ENCODE peak calls at places on chromosome 14, in four cellular contexts. Y is activated CD4-positive, alpha-beta memory T cell treated with anti-CD3 and anti-CD28 coated beads for 36 hours; G is stimulated activated CD4-positive, alpha-beta T cell treated with anti-CD3 and anti-CD28 coated beads, Interleukin-4, amount 100 ng/mL, for 1 hour; P is tibial artery. R is an unnamed sample.

GRCh38 chr14:104598461-104599273 is 5.9 kb downstream of the TMEM179 start:
- DNase-seq in Y (no peak), G (no peak), P (peak; percentile 55), R (no peak)

GRCh38 chr14:69001375-69001774 is 22.3 kb upstream of the ACTN1 start:
- DNase-seq in Y (no peak), G (no peak), P (no peak), R (no peak)

GRCh38 chr14:49950275-49951250 is 57.7 kb downstream of the ARF6 start:
- DNase-seq in Y (peak; percentile 28), G (no peak), P (no peak), R (peak; percentile 10)

GRCh38 chr14:101476931-101477553 is 84.3 kb upstream of the DIO3 start:
- DNase-seq in Y (peak; percentile 2), G (no peak), P (peak; percentile 60), R (no peak)

GRCh38 chr14:41604793-41605534 is 1.7 kb upstream of the LRFN5 start:
- DNase-seq in Y (no peak), G (no peak), P (no peak), R (peak; percentile 4)

GRCh38 chr14:101017209-101017608 is 113.7 kb upstream of the RTL1 start:
- DNase-seq in Y (no peak), G (no peak), P (peak; percentile 19), R (peak; percentile 76)

GRCh38 chr14:53367631-53368030 is 214.5 kb upstream of the DDHD1 start:
- DNase-seq in Y (no peak), G (no peak), P (no peak), R (peak; percentile 59)

GRCh38 chr14:61345144-61345482 is 23.7 kb downstream of the PRKCH start:
- DNase-seq in Y (no peak), G (no peak), P (no peak), R (no peak)

GRCh38 chr14:98198385-98198784 is 1073.6 kb downstream of the BCL11B start:
- DNase-seq in Y (peak; percentile 72), G (no peak), P (no peak), R (no peak)

GRCh38 chr14:102594514-102595175 is 2.2 kb downstream of the RCOR1 start:
- DNase-seq in Y (peak; percentile 81), G (peak; percentile 59), P (no peak), R (peak; percentile 73)

GRCh38 chr14:22502007-22502406 is 87.0 kb downstream of the DAD1 start:
- DNase-seq in Y (no peak), G (no peak), P (no peak), R (no peak)

GRCh38 chr14:55277972-55278740 is 6.9 kb downstream of the FBXO34 start:
- DNase-seq in Y (peak; percentile 56), G (peak; percentile 7), P (no peak), R (no peak)

GRCh38 chr14:102280376-102280962 is 24.5 kb downstream of the MOK start:
- DNase-seq in Y (no peak), G (no peak), P (no peak), R (peak; percentile 100)

GRCh38 chr14:60575008-60575407 is 66.1 kb downstream of the SIX6 start:
- DNase-seq in Y (no peak), G (no peak), P (no peak), R (no peak)

GRCh38 chr14:25406818-25407217 is 356.9 kb upstream of the STXBP6 start:
- DNase-seq in Y (no peak), G (no peak), P (no peak), R (peak; percentile 4)

GRCh38 chr14:72883963-72884362 is 9.9 kb downstream of the DPF3 start:
- DNase-seq in Y (peak; percentile 49), G (no peak), P (no peak), R (no peak)

GRCh38 chr14:87667661-87668060 is 325.3 kb downstream of the GALC start:
- DNase-seq in Y (no peak), G (no peak), P (no peak), R (no peak)

GRCh38 chr14:61222388-61222787 is 58.8 kb downstream of the TMEM30B start:
- DNase-seq in Y (no peak), G (no peak), P (no peak), R (no peak)

GRCh38 chr14:90851327-90852036 is 35.3 kb upstream of the TTC7B start:
- DNase-seq in Y (no peak), G (no peak), P (no peak), R (no peak)

GRCh38 chr14:59278111-59278510 is 89.6 kb downstream of the DAAM1 start:
- DNase-seq in Y (no peak), G (no peak), P (no peak), R (peak; percentile 92)

GRCh38 chr14:104881369-104881979 is 16.4 kb downstream of the CEP170B start:
- DNase-seq in Y (no peak), G (no peak), P (no peak), R (no peak)

GRCh38 chr14:24335461-24336146 is 733 bp upstream of the ADCY4 start:
- DNase-seq in Y (no peak), G (no peak), P (no peak), R (peak; percentile 54)

GRCh38 chr14:79464468-79464867 is 746.8 kb downstream of the DIO2 start:
- DNase-seq in Y (no peak), G (no peak), P (no peak), R (peak; percentile 27)

GRCh38 chr14:36816481-36816880 is 154.8 kb downstream of the PAX9 start:
- DNase-seq in Y (no peak), G (no peak), P (no peak), R (no peak)

GRCh38 chr14:92780444-92780843 is 13.7 kb upstream of the GOLGA5 start:
- DNase-seq in Y (no peak), G (no peak), P (no peak), R (peak; percentile 77)

GRCh38 chr14:49767473-49768300 is at the start of gene KLHDC2:
- DNase-seq in Y (peak; percentile 94), G (peak; percentile 89), P (peak; percentile 94), R (peak; percentile 90)

GRCh38 chr14:59190372-59190771 is 1.9 kb downstream of the DAAM1 start:
- DNase-seq in Y (no peak), G (no peak), P (no peak), R (peak; percentile 13)

GRCh38 chr14:89440997-89441909 is 24.2 kb upstream of the FOXN3 start:
- DNase-seq in Y (no peak), G (no peak), P (peak; percentile 23), R (no peak)

GRCh38 chr14:49512571-49512970 is 73.6 kb downstream of the RPS29 start:
- DNase-seq in Y (no peak), G (no peak), P (no peak), R (no peak)

GRCh38 chr14:36505193-36505815 is 14.7 kb downstream of the NKX2-1 start:
- DNase-seq in Y (peak; percentile 36), G (no peak), P (no peak), R (no peak)

GRCh38 chr14:99262977-99263448 is 9.0 kb downstream of the BCL11B start:
- DNase-seq in Y (peak; percentile 33), G (no peak), P (peak; percentile 41), R (no peak)

GRCh38 chr14:99041141-99041819 is 230.7 kb downstream of the BCL11B start:
- DNase-seq in Y (no peak), G (no peak), P (no peak), R (peak; percentile 39)

GRCh38 chr14:90061849-90062794 is at the start of gene KCNK13:
- DNase-seq in Y (peak; percentile 16), G (peak; percentile 6), P (no peak), R (no peak)

GRCh38 chr14:73265721-73266046 is 28.4 kb downstream of the PAPLN start:
- DNase-seq in Y (no peak), G (no peak), P (no peak), R (no peak)